ENCODE peak calls at places on chromosomes 7 and 10, in five cellular contexts. One of them, this sample, is unnamed.

GRCh38 chr10:9331583-9332008 is 1277.1 kb downstream of the GATA3 start:
- DNase-seq in tibial artery: no peak
- DNase-seq in hepatocyte: peak; percentile 75
- DNase-seq in CD8-positive, alpha-beta memory T cell: no peak
- DNase-seq in neuronal stem cell: peak; percentile 23
- DNase-seq in this sample: peak; percentile 15

GRCh38 chr7:143391462-143392404 is 10.6 kb downstream of the ZYX start:
- DNase-seq in tibial artery: peak; percentile 97
- DNase-seq in hepatocyte: no peak
- DNase-seq in CD8-positive, alpha-beta memory T cell: no peak
- DNase-seq in neuronal stem cell: no peak
- DNase-seq in this sample: no peak

GRCh38 chr7:106570948-106571418 is 90.0 kb downstream of the CCDC71L start:
- DNase-seq in tibial artery: no peak
- DNase-seq in hepatocyte: no peak
- DNase-seq in CD8-positive, alpha-beta memory T cell: no peak
- DNase-seq in neuronal stem cell: no peak
- DNase-seq in this sample: no peak

GRCh38 chr10:98478430-98479222 is 31.9 kb upstream of the HPS1 start:
- DNase-seq in tibial artery: no peak
- DNase-seq in hepatocyte: no peak
- DNase-seq in CD8-positive, alpha-beta memory T cell: no peak
- DNase-seq in neuronal stem cell: no peak
- DNase-seq in this sample: no peak

GRCh38 chr10:124010563-124011131 is 82.8 kb downstream of the CHST15 start:
- DNase-seq in tibial artery: no peak
- DNase-seq in hepatocyte: no peak
- DNase-seq in CD8-positive, alpha-beta memory T cell: no peak
- DNase-seq in neuronal stem cell: peak; percentile 49
- DNase-seq in this sample: no peak

GRCh38 chr10:116611153-116611545 is 9.6 kb upstream of the PNLIPRP2 start:
- DNase-seq in tibial artery: no peak
- DNase-seq in hepatocyte: peak; percentile 43
- DNase-seq in CD8-positive, alpha-beta memory T cell: no peak
- DNase-seq in neuronal stem cell: no peak
- DNase-seq in this sample: no peak

GRCh38 chr10:75619636-75620035 is 188.2 kb downstream of the LRMDA start:
- DNase-seq in tibial artery: no peak
- DNase-seq in hepatocyte: no peak
- DNase-seq in CD8-positive, alpha-beta memory T cell: no peak
- DNase-seq in neuronal stem cell: no peak
- DNase-seq in this sample: no peak

GRCh38 chr10:125025341-125025740 is 83.4 kb downstream of the ZRANB1 start:
- DNase-seq in tibial artery: no peak
- DNase-seq in hepatocyte: no peak
- DNase-seq in CD8-positive, alpha-beta memory T cell: no peak
- DNase-seq in neuronal stem cell: no peak
- DNase-seq in this sample: no peak

GRCh38 chr10:124612611-124613498 is 131.3 kb downstream of the FAM53B start:
- DNase-seq in tibial artery: no peak
- DNase-seq in hepatocyte: no peak
- DNase-seq in CD8-positive, alpha-beta memory T cell: peak; percentile 67
- DNase-seq in neuronal stem cell: no peak
- DNase-seq in this sample: no peak

GRCh38 chr7:6226194-6226799 is 46.1 kb downstream of the CYTH3 start:
- DNase-seq in tibial artery: no peak
- DNase-seq in hepatocyte: no peak
- DNase-seq in CD8-positive, alpha-beta memory T cell: no peak
- DNase-seq in neuronal stem cell: no peak
- DNase-seq in this sample: peak; percentile 87

GRCh38 chr10:46523881-46524470 is 32.5 kb downstream of the GPRIN2 start:
- DNase-seq in tibial artery: peak; percentile 67
- DNase-seq in hepatocyte: peak; percentile 58
- DNase-seq in CD8-positive, alpha-beta memory T cell: peak; percentile 18
- DNase-seq in neuronal stem cell: no peak
- DNase-seq in this sample: peak; percentile 99

GRCh38 chr7:148711191-148712102 is 12.7 kb downstream of the CUL1 start:
- DNase-seq in tibial artery: no peak
- DNase-seq in hepatocyte: no peak
- DNase-seq in CD8-positive, alpha-beta memory T cell: no peak
- DNase-seq in neuronal stem cell: no peak
- DNase-seq in this sample: no peak

GRCh38 chr10:2108496-2108895 is 371.2 kb upstream of the ADARB2 start:
- DNase-seq in tibial artery: no peak
- DNase-seq in hepatocyte: no peak
- DNase-seq in CD8-positive, alpha-beta memory T cell: no peak
- DNase-seq in neuronal stem cell: no peak
- DNase-seq in this sample: no peak

GRCh38 chr7:27686315-27686714 is 23.6 kb upstream of the HIBADH start:
- DNase-seq in tibial artery: no peak
- DNase-seq in hepatocyte: no peak
- DNase-seq in CD8-positive, alpha-beta memory T cell: no peak
- DNase-seq in neuronal stem cell: no peak
- DNase-seq in this sample: no peak

GRCh38 chr7:103859699-103860098 is 129.8 kb downstream of the RELN start:
- DNase-seq in tibial artery: no peak
- DNase-seq in hepatocyte: no peak
- DNase-seq in CD8-positive, alpha-beta memory T cell: no peak
- DNase-seq in neuronal stem cell: no peak
- DNase-seq in this sample: no peak

GRCh38 chr10:92590623-92591549 is 2.0 kb upstream of the KIF11 start:
- DNase-seq in tibial artery: peak; percentile 76
- DNase-seq in hepatocyte: peak; percentile 60
- DNase-seq in CD8-positive, alpha-beta memory T cell: no peak
- DNase-seq in neuronal stem cell: peak; percentile 26
- DNase-seq in this sample: peak; percentile 72

GRCh38 chr10:108709927-108710722 is 1213.2 kb downstream of the XPNPEP1 start:
- DNase-seq in tibial artery: no peak
- DNase-seq in hepatocyte: peak; percentile 10
- DNase-seq in CD8-positive, alpha-beta memory T cell: no peak
- DNase-seq in neuronal stem cell: no peak
- DNase-seq in this sample: no peak

GRCh38 chr10:124721295-124722052 is 22.7 kb downstream of the FAM53B start:
- DNase-seq in tibial artery: no peak
- DNase-seq in hepatocyte: no peak
- DNase-seq in CD8-positive, alpha-beta memory T cell: peak; percentile 52
- DNase-seq in neuronal stem cell: no peak
- DNase-seq in this sample: no peak

GRCh38 chr10:119502214-119502613 is 40.3 kb downstream of the RGS10 start:
- DNase-seq in tibial artery: no peak
- DNase-seq in hepatocyte: no peak
- DNase-seq in CD8-positive, alpha-beta memory T cell: peak; percentile 93
- DNase-seq in neuronal stem cell: no peak
- DNase-seq in this sample: no peak

GRCh38 chr10:105952153-105952552 is 1212.4 kb downstream of the SORCS1 start:
- DNase-seq in tibial artery: no peak
- DNase-seq in hepatocyte: peak; percentile 67
- DNase-seq in CD8-positive, alpha-beta memory T cell: no peak
- DNase-seq in neuronal stem cell: peak; percentile 27
- DNase-seq in this sample: no peak

GRCh38 chr7:99112097-99112496 is 31.8 kb downstream of the SMURF1 start:
- DNase-seq in tibial artery: no peak
- DNase-seq in hepatocyte: no peak
- DNase-seq in CD8-positive, alpha-beta memory T cell: no peak
- DNase-seq in neuronal stem cell: no peak
- DNase-seq in this sample: peak; percentile 71

GRCh38 chr7:132466367-132466766 is 109.9 kb downstream of the PLXNA4 start:
- DNase-seq in tibial artery: no peak
- DNase-seq in hepatocyte: no peak
- DNase-seq in CD8-positive, alpha-beta memory T cell: no peak
- DNase-seq in neuronal stem cell: no peak
- DNase-seq in this sample: no peak

GRCh38 chr10:35635576-35635975 is 6.5 kb downstream of the FZD8 start:
- DNase-seq in tibial artery: no peak
- DNase-seq in hepatocyte: peak; percentile 83
- DNase-seq in CD8-positive, alpha-beta memory T cell: no peak
- DNase-seq in neuronal stem cell: peak; percentile 62
- DNase-seq in this sample: peak; percentile 66

GRCh38 chr10:72270607-72271281 is 3.0 kb upstream of the DDIT4 start:
- DNase-seq in tibial artery: no peak
- DNase-seq in hepatocyte: no peak
- DNase-seq in CD8-positive, alpha-beta memory T cell: no peak
- DNase-seq in neuronal stem cell: no peak
- DNase-seq in this sample: no peak

GRCh38 chr10:35268323-35268722 is 68.0 kb upstream of the CCNY start:
- DNase-seq in tibial artery: no peak
- DNase-seq in hepatocyte: no peak
- DNase-seq in CD8-positive, alpha-beta memory T cell: no peak
- DNase-seq in neuronal stem cell: no peak
- DNase-seq in this sample: no peak

GRCh38 chr7:125126376-125126775 is 196.8 kb upstream of the POT1 start:
- DNase-seq in tibial artery: no peak
- DNase-seq in hepatocyte: no peak
- DNase-seq in CD8-positive, alpha-beta memory T cell: no peak
- DNase-seq in neuronal stem cell: no peak
- DNase-seq in this sample: no peak

GRCh38 chr10:119318411-119319160 is 111.2 kb downstream of the GRK5 start:
- DNase-seq in tibial artery: no peak
- DNase-seq in hepatocyte: peak; percentile 3
- DNase-seq in CD8-positive, alpha-beta memory T cell: no peak
- DNase-seq in neuronal stem cell: no peak
- DNase-seq in this sample: no peak

GRCh38 chr10:27104919-27105318 is 4.6 kb upstream of the ANKRD26 start:
- DNase-seq in tibial artery: no peak
- DNase-seq in hepatocyte: no peak
- DNase-seq in CD8-positive, alpha-beta memory T cell: no peak
- DNase-seq in neuronal stem cell: no peak
- DNase-seq in this sample: no peak

GRCh38 chr10:127406018-127406550 is 143.0 kb upstream of the NPS start:
- DNase-seq in tibial artery: no peak
- DNase-seq in hepatocyte: no peak
- DNase-seq in CD8-positive, alpha-beta memory T cell: no peak
- DNase-seq in neuronal stem cell: no peak
- DNase-seq in this sample: no peak

GRCh38 chr10:114151892-114152291 is 22.1 kb downstream of the CCDC186 start:
- DNase-seq in tibial artery: no peak
- DNase-seq in hepatocyte: no peak
- DNase-seq in CD8-positive, alpha-beta memory T cell: no peak
- DNase-seq in neuronal stem cell: no peak
- DNase-seq in this sample: no peak

GRCh38 chr7:1971946-1972654 is 260.6 kb downstream of the MAD1L1 start:
- DNase-seq in tibial artery: no peak
- DNase-seq in hepatocyte: no peak
- DNase-seq in CD8-positive, alpha-beta memory T cell: no peak
- DNase-seq in neuronal stem cell: no peak
- DNase-seq in this sample: no peak
- H3K4me1 ChIP-seq in tibial artery: no peaks in the 10 kb centered on the region
- H3K4me1 ChIP-seq in hepatocyte: no peaks in the 10 kb centered on the region
- H3K4me1 ChIP-seq in CD8-positive, alpha-beta memory T cell: peaks cover 7% of the 10 kb centered on the region
- H3K4me1 ChIP-seq in neuronal stem cell: no peaks in the 10 kb centered on the region
- H3K4me1 ChIP-seq in this sample: no peaks in the 10 kb centered on the region

DNA sequence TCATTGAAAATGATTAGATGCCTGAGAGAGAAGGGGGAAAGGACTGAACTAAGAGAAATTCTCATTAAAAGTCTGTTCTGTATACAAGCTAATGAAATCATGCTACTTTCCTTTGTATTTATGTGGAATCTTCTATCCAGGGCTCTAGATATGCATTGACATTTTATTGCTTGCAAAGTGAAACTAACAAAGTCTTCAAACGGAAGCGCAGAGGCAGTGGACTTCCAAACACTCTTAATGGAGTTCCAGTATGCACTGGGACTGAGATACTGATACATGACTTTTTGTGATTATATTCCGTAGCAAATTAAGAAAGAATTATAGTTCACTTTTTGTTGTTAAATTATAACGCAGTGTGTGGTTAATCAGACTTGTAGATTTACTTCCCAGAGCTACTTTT is 166.8 kb upstream of the TBX20 start:
- DNase-seq in tibial artery: no peak
- DNase-seq in hepatocyte: no peak
- DNase-seq in CD8-positive, alpha-beta memory T cell: no peak
- DNase-seq in neuronal stem cell: no peak
- DNase-seq in this sample: no peak
- H3K4me3 ChIP-seq in tibial artery: no peak overlapping the region
- H3K4me3 ChIP-seq in hepatocyte: no peak overlapping the region
- H3K4me3 ChIP-seq in CD8-positive, alpha-beta memory T cell: no peak overlapping the region
- H3K4me3 ChIP-seq in neuronal stem cell: no peak overlapping the region
- H3K4me3 ChIP-seq in this sample: peak overlapping the region; percentile 1

GRCh38 chr7:1099637-1100036 is 11.7 kb downstream of the GPER1 start:
- DNase-seq in tibial artery: no peak
- DNase-seq in hepatocyte: no peak
- DNase-seq in CD8-positive, alpha-beta memory T cell: no peak
- DNase-seq in neuronal stem cell: no peak
- DNase-seq in this sample: no peak

GRCh38 chr7:1099154-1099542 is 11.2 kb downstream of the GPER1 start:
- DNase-seq in tibial artery: no peak
- DNase-seq in hepatocyte: no peak
- DNase-seq in CD8-positive, alpha-beta memory T cell: no peak
- DNase-seq in neuronal stem cell: no peak
- DNase-seq in this sample: no peak

GRCh38 chr7:1101580-1102431 is 13.9 kb downstream of the GPER1 start:
- DNase-seq in tibial artery: peak; percentile 89
- DNase-seq in hepatocyte: no peak
- DNase-seq in CD8-positive, alpha-beta memory T cell: no peak
- DNase-seq in neuronal stem cell: no peak
- DNase-seq in this sample: no peak

GRCh38 chr7:1100386-1100785 is 12.5 kb downstream of the GPER1 start:
- DNase-seq in tibial artery: no peak
- DNase-seq in hepatocyte: no peak
- DNase-seq in CD8-positive, alpha-beta memory T cell: no peak
- DNase-seq in neuronal stem cell: no peak
- DNase-seq in this sample: no peak

DNA sequence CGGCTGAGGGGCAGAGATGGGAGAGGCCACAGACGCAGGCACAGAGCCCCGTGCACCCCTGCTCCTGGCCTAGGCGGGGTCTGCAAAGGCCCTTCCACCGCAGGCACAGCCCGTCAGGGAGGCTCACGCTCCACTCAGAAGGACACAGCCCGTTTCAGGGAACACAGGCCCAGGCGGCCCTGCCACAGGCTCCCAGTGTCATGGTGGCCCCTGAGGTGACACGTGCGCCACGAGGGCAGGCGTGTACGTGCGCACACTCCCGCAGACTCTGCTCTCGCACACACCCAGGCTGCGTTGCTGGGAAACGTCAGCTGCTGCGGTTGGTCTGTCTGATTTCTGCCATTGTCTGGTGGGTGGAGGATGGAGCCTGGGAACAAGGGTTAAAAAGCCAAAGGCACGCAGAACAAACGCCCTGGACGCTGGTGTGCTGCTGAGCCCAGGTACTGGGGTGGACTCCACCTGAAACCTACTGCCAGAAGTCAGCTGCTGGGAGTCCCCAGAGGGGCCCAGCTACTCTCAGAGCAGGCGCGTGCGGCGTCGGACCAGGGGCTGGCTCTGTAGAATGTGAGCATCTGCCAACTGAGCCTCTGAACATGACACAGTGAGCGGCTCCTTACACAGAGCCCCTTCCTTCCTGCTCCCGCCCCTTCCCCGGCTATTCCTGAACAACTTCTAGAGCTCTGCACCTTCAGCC is 13.1 kb downstream of the GPER1 start:
- DNase-seq in tibial artery: no peak
- DNase-seq in hepatocyte: no peak
- DNase-seq in CD8-positive, alpha-beta memory T cell: no peak
- DNase-seq in neuronal stem cell: no peak
- DNase-seq in this sample: no peak
- H3K4me1 ChIP-seq in tibial artery: peaks cover 13% of the 10 kb centered on the region
- H3K4me1 ChIP-seq in hepatocyte: peaks cover 19% of the 10 kb centered on the region
- H3K4me1 ChIP-seq in CD8-positive, alpha-beta memory T cell: peaks cover 10% of the 10 kb centered on the region
- H3K4me1 ChIP-seq in neuronal stem cell: peaks cover 11% of the 10 kb centered on the region
- H3K4me1 ChIP-seq in this sample: no peaks in the 10 kb centered on the region

GRCh38 chr10:13195016-13195415 is 33.7 kb downstream of the MCM10 start:
- DNase-seq in tibial artery: no peak
- DNase-seq in hepatocyte: no peak
- DNase-seq in CD8-positive, alpha-beta memory T cell: no peak
- DNase-seq in neuronal stem cell: no peak
- DNase-seq in this sample: no peak
- H3K4me3 ChIP-seq in tibial artery: no peak overlapping the region
- H3K4me3 ChIP-seq in hepatocyte: no peak overlapping the region
- H3K4me3 ChIP-seq in CD8-positive, alpha-beta memory T cell: no peak overlapping the region
- H3K4me3 ChIP-seq in neuronal stem cell: no peak overlapping the region
- H3K4me3 ChIP-seq in this sample: no peak overlapping the region